ENCODE peak calls at places on chromosomes 16 and 17, in eight cellular contexts. T is hepatocyte, Q is sigmoid colon, S is uterus, M is natural killer cell, F is heart right ventricle, Y is astrocyte of the spinal cord, D is neural crest cell. B is an unnamed sample.

GRCh38 chr17:35312790-35313711 is 60.4 kb downstream of the SLFN11 start:
- DNase-seq in S (peak), M (peak), Q (peak), F (peak), Y (peak), T (peak), D (peak), B (peak)

GRCh38 chr16:85396879-85397871 is 215.9 kb upstream of the GSE1 start:
- DNase-seq in Y (no peak), T (peak), F (peak), S (no peak), D (no peak), Q (peak), M (peak), B (peak)

GRCh38 chr16:79563919-79564318 is 36.6 kb downstream of the MAF start:
- DNase-seq in D (no peak), T (no peak), Y (no peak), Q (no peak), S (no peak), F (no peak), M (no peak), B (peak)

GRCh38 chr17:37710344-37710886 is 34.4 kb downstream of the HNF1B start:
- DNase-seq in M (no peak), S (no peak), Y (peak), T (peak), F (no peak), Q (no peak), D (peak), B (peak)

GRCh38 chr17:37025241-37025640 is 76.5 kb downstream of the AATF start:
- DNase-seq in T (peak), Q (no peak), D (no peak), F (no peak), S (no peak), M (no peak), Y (no peak), B (no peak)

GRCh38 chr17:5786510-5786875 is 202.2 kb upstream of the NLRP1 start:
- DNase-seq in F (no peak), Y (no peak), S (no peak), Q (no peak), M (no peak), D (no peak), T (no peak), B (no peak)

GRCh38 chr16:21649196-21649595 is 3.2 kb downstream of the IGSF6 start:
- DNase-seq in T (no peak), Q (no peak), S (no peak), D (no peak), F (no peak), Y (no peak), M (no peak), B (no peak)

GRCh38 chr16:8826278-8826879 is 28.7 kb downstream of the PMM2 start:
- DNase-seq in S (no peak), D (no peak), T (no peak), Y (no peak), F (no peak), M (no peak), Q (no peak), B (no peak)

DNA sequence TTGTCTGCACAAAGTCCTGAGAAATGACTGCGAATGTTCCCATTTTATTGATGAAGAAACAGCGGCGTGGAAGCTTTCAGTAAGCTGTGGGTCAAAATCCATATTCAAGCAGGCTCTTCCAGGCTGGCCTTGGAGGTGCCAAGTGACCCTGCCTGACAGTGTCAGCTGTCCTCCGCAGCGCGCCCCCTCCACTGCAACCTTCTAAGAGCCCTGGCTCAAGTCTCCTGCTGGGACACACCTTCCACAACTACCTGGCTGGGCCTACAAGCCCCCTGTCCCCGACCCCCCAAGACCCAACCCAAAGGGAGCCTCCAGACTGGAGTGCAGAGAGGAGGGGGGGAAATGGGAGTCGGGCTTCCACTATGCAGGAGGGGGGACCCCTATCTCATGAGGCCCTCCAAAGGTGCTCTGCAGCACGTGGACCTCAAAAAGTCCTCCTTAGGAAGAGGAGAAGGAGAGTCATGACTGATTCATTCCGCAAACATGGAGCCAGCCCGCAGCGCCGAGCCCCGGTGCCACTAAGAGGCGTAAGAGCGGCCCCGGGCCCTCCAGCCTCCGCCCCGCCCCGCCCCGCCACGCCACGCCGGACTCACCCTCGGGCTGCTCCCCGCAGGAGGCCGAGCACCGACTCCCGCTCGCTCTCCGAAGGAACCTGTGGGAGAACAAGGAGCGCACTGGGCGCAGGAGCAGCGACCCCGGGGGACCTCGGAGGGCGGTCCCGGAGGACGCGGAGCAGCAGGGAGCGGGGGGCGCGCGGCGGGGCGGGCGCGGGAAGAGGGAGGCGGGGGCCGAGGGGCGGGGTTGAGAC is 574 bp downstream of the MPP3 start:
- DNase-seq in S (peak), Y (peak), M (no peak), T (peak), F (peak), D (peak), Q (peak), B (peak)
- TF ChIP-seq CTCF in S (no peak), Y (no peak), M (no peak), T (no peak), F (no peak), D (no peak), Q (no peak), B (no peak)

GRCh38 chr17:48663134-48663924 is 37.2 kb upstream of the HOXB9 start:
- DNase-seq in D (no peak), F (no peak), Y (no peak), M (no peak), S (no peak), Q (no peak), T (no peak), B (no peak)
- TF ChIP-seq CTCF in D (no peak), F (no peak), Y (peak), M (no peak), S (no peak), Q (no peak), T (peak), B (no peak)

DNA sequence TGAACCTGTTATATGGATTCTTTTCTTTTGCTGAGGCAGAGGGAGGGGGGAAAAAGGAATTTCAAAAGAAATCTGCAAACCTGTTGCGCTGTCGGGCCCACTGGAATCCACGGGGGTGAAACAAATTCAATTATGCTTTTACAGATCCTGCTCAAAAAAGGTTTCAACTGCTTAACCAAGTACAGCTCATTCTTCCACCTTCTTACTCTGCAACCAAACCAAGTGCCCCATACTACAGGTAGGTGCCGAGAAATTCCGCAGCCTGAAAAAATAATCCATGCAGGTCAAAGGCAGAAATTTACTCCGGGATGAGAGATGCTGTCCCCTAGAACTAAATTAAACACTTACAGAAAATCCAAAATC is 416 bp downstream of the RNF43 start:
- DNase-seq in S (no peak), M (no peak), Y (no peak), F (no peak), T (no peak), Q (no peak), D (no peak), B (no peak)
- TF ChIP-seq CTCF in S (no peak), M (no peak), Y (no peak), F (no peak), T (no peak), Q (no peak), D (no peak), B (no peak)

GRCh38 chr17:49939318-49939717 is 29.7 kb upstream of the DLX4 start:
- DNase-seq in Y (no peak), D (no peak), Q (no peak), F (no peak), M (no peak), S (no peak), T (no peak), B (no peak)
- TF ChIP-seq CTCF in Y (no peak), D (no peak), Q (no peak), F (no peak), M (no peak), S (no peak), T (no peak), B (no peak)

DNA sequence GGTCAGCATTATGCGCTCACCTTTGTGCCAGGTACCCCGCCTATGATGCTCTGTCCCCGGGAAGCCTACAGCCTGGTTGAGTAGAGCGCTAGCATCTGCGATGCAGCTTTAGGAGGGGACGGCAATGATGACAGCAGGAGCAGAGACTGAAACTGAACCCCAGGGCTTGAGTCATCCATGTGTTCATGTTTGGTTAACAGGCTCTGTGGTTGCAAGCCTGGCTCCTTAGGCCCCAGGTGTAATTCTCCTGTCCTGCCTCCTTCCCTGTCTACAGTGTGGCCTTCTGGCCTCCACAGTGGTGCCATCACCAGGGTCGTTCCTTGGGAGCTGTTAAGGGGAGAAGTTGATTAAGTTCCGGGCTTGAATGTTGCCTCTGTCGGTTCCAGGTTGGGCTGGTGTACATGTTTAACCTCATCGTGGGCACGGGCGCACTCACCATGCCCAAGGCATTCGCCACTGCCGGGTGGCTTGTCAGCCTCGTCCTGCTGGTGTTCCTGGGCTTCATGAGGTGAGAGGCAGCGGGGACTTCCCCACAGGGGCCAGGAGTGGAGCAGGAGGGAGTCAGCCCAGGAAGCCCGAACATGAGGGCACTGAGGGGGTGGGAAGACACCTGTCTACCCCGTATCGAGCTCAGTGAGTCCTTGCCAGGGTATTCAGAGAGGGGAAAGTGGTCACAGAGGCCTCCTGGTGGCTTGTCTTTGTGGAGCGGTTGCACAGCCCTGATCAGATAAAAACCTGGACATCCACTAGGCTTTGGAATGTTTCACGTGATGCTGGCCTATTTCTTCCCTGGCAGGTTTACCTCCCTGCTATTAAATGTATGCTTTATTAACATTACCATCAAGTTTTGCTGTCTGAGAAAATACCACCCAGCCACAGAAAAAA is 9.2 kb upstream of the NAT9 start:
- DNase-seq in D (no peak), T (no peak), Y (no peak), Q (no peak), S (no peak), M (no peak), F (no peak), B (no peak)
- TF ChIP-seq CTCF in D (peak), T (no peak), Y (peak), Q (no peak), S (no peak), M (no peak), F (no peak), B (no peak)

GRCh38 chr17:70375813-70376448 is 206.6 kb downstream of the KCNJ2 start:
- DNase-seq in M (no peak), Q (no peak), D (no peak), S (no peak), Y (no peak), F (no peak), T (no peak), B (no peak)
- TF ChIP-seq CTCF in M (no peak), Q (no peak), D (no peak), S (no peak), Y (no peak), F (no peak), T (no peak), B (no peak)

GRCh38 chr16:2242598-2242997 is 6.4 kb downstream of the DNASE1L2 start:
- DNase-seq in S (no peak), T (no peak), M (no peak), Y (no peak), Q (no peak), F (no peak), D (no peak), B (no peak)

GRCh38 chr16:2244926-2245795 is 6.2 kb downstream of the ECI1 start:
- DNase-seq in S (no peak), F (no peak), D (no peak), M (no peak), Q (no peak), Y (no peak), T (no peak), B (no peak)

GRCh38 chr16:2243031-2243528 is 6.8 kb downstream of the DNASE1L2 start:
- DNase-seq in Y (no peak), Q (no peak), D (no peak), S (no peak), M (no peak), F (no peak), T (no peak), B (no peak)

GRCh38 chr16:2243781-2244180 is 7.5 kb downstream of the DNASE1L2 start:
- DNase-seq in Y (no peak), Q (no peak), T (no peak), F (no peak), M (no peak), S (no peak), D (no peak), B (no peak)

GRCh38 chr16:2244301-2244700 is 7.1 kb downstream of the ECI1 start:
- DNase-seq in Y (no peak), M (no peak), D (no peak), Q (no peak), S (no peak), F (no peak), T (no peak), B (no peak)
- TF ChIP-seq CTCF in Y (no peak), M (no peak), D (no peak), Q (no peak), S (no peak), F (no peak), T (no peak), B (no peak)

GRCh38 chr16:53882310-53882709 is 178.4 kb downstream of the FTO start:
- DNase-seq in Q (no peak), F (no peak), S (no peak), D (no peak), T (no peak), M (no peak), Y (no peak), B (no peak)
- TF ChIP-seq CTCF in Q (no peak), F (no peak), S (no peak), D (peak), T (no peak), M (no peak), Y (no peak), B (peak)

GRCh38 chr16:67246081-67246944 is 968 bp downstream of the FHOD1 start:
- DNase-seq in S (peak), D (peak), F (peak), T (peak), M (peak), Y (peak), Q (peak), B (peak)
- TF ChIP-seq CTCF in S (no peak), D (peak), F (no peak), T (peak), M (no peak), Y (peak), Q (peak), B (peak)